ENCODE peak calls at places on chromosomes 1 and 21, in four cellular contexts. One of them, this sample, is unnamed.

GRCh38 chr1:184910596-184910995 is 63.7 kb downstream of the NIBAN1 start:
- DNase-seq in K562: no peak
- DNase-seq in fibroblast of lung: peak
- DNase-seq in CD4-positive, alpha-beta T cell: no peak
- DNase-seq in this sample: no peak

GRCh38 chr21:45341779-45342178 is 54.1 kb upstream of the POFUT2 start:
- DNase-seq in CD4-positive, alpha-beta T cell: no peak
- DNase-seq in fibroblast of lung: peak
- DNase-seq in K562: no peak
- DNase-seq in this sample: no peak

GRCh38 chr1:84862810-84863251 is 30.2 kb downstream of the LPAR3 start:
- DNase-seq in fibroblast of lung: no peak
- DNase-seq in K562: no peak
- DNase-seq in CD4-positive, alpha-beta T cell: peak
- DNase-seq in this sample: no peak

GRCh38 chr1:47709302-47710074 is 271.6 kb downstream of the FOXD2 start:
- DNase-seq in CD4-positive, alpha-beta T cell: no peak
- DNase-seq in fibroblast of lung: no peak
- DNase-seq in K562: peak
- DNase-seq in this sample: no peak

GRCh38 chr1:59678809-59679228 is 135.9 kb upstream of the HOOK1 start:
- DNase-seq in K562: no peak
- DNase-seq in CD4-positive, alpha-beta T cell: no peak
- DNase-seq in fibroblast of lung: peak
- DNase-seq in this sample: no peak

GRCh38 chr1:6962390-6962955 is 177.2 kb downstream of the CAMTA1 start:
- DNase-seq in CD4-positive, alpha-beta T cell: no peak
- DNase-seq in K562: peak
- DNase-seq in fibroblast of lung: peak
- DNase-seq in this sample: no peak

GRCh38 chr1:90593312-90593711 is 123.8 kb downstream of the BARHL2 start:
- DNase-seq in fibroblast of lung: no peak
- DNase-seq in K562: no peak
- DNase-seq in CD4-positive, alpha-beta T cell: no peak
- DNase-seq in this sample: no peak

GRCh38 chr1:40392206-40392605 is 18.7 kb downstream of the SMAP2 start:
- DNase-seq in CD4-positive, alpha-beta T cell: no peak
- DNase-seq in fibroblast of lung: peak
- DNase-seq in K562: no peak
- DNase-seq in this sample: no peak

GRCh38 chr1:116743535-116743934 is 10.7 kb upstream of the CD2 start:
- DNase-seq in K562: no peak
- DNase-seq in CD4-positive, alpha-beta T cell: no peak
- DNase-seq in fibroblast of lung: peak
- DNase-seq in this sample: no peak

GRCh38 chr1:174815036-174815435 is 184.7 kb upstream of the CACYBP start:
- DNase-seq in K562: no peak
- DNase-seq in fibroblast of lung: peak
- DNase-seq in CD4-positive, alpha-beta T cell: no peak
- DNase-seq in this sample: no peak

GRCh38 chr1:57163332-57163731 is 197.5 kb upstream of the C8B start:
- DNase-seq in K562: no peak
- DNase-seq in fibroblast of lung: no peak
- DNase-seq in CD4-positive, alpha-beta T cell: no peak
- DNase-seq in this sample: no peak

GRCh38 chr1:12184008-12184681 is 17.4 kb downstream of the TNFRSF1B start:
- DNase-seq in K562: peak
- DNase-seq in fibroblast of lung: peak
- DNase-seq in CD4-positive, alpha-beta T cell: no peak
- DNase-seq in this sample: no peak

GRCh38 chr1:232377494-232377770 is 252.5 kb downstream of the SIPA1L2 start:
- DNase-seq in CD4-positive, alpha-beta T cell: no peak
- DNase-seq in fibroblast of lung: peak
- DNase-seq in K562: no peak
- DNase-seq in this sample: no peak

GRCh38 chr1:54341763-54342162 is 64.4 kb downstream of the SSBP3 start:
- DNase-seq in K562: no peak
- DNase-seq in fibroblast of lung: no peak
- DNase-seq in CD4-positive, alpha-beta T cell: no peak
- DNase-seq in this sample: no peak

GRCh38 chr1:152741656-152742055 is 16.2 kb upstream of the KPRP start:
- DNase-seq in fibroblast of lung: no peak
- DNase-seq in K562: no peak
- DNase-seq in CD4-positive, alpha-beta T cell: no peak
- DNase-seq in this sample: no peak

GRCh38 chr1:90067194-90067593 is 72.3 kb downstream of the ZNF326 start:
- DNase-seq in CD4-positive, alpha-beta T cell: no peak
- DNase-seq in K562: no peak
- DNase-seq in fibroblast of lung: no peak
- DNase-seq in this sample: no peak

GRCh38 chr1:81781749-81782148 is 19.0 kb upstream of the ADGRL2 start:
- DNase-seq in K562: no peak
- DNase-seq in fibroblast of lung: no peak
- DNase-seq in CD4-positive, alpha-beta T cell: no peak
- DNase-seq in this sample: no peak

GRCh38 chr21:28906236-28906635 is 86.4 kb downstream of the LTN1 start:
- DNase-seq in CD4-positive, alpha-beta T cell: no peak
- DNase-seq in fibroblast of lung: no peak
- DNase-seq in K562: no peak
- DNase-seq in this sample: no peak

GRCh38 chr1:68485431-68486022 is 11.4 kb downstream of the DEPDC1 start:
- DNase-seq in CD4-positive, alpha-beta T cell: no peak
- DNase-seq in K562: no peak
- DNase-seq in fibroblast of lung: no peak
- DNase-seq in this sample: no peak
- TF ChIP-seq CTCF in CD4-positive, alpha-beta T cell: no peak
- TF ChIP-seq CTCF in K562: no peak
- TF ChIP-seq CTCF in fibroblast of lung: no peak
- TF ChIP-seq CTCF in this sample: no peak

GRCh38 chr1:222643937-222644648 is 26.2 kb downstream of the MIA3 start:
- DNase-seq in CD4-positive, alpha-beta T cell: peak
- DNase-seq in K562: peak
- DNase-seq in fibroblast of lung: peak
- DNase-seq in this sample: peak
- TF ChIP-seq CTCF in CD4-positive, alpha-beta T cell: no peak
- TF ChIP-seq CTCF in K562: no peak
- TF ChIP-seq CTCF in fibroblast of lung: no peak
- TF ChIP-seq CTCF in this sample: no peak

GRCh38 chr1:3968851-3969250 is 68.8 kb upstream of the C1orf174 start:
- DNase-seq in fibroblast of lung: no peak
- DNase-seq in K562: no peak
- DNase-seq in CD4-positive, alpha-beta T cell: no peak
- DNase-seq in this sample: no peak

GRCh38 chr1:3963554-3963953 is 63.5 kb upstream of the C1orf174 start:
- DNase-seq in CD4-positive, alpha-beta T cell: no peak
- DNase-seq in K562: no peak
- DNase-seq in fibroblast of lung: no peak
- DNase-seq in this sample: no peak

DNA sequence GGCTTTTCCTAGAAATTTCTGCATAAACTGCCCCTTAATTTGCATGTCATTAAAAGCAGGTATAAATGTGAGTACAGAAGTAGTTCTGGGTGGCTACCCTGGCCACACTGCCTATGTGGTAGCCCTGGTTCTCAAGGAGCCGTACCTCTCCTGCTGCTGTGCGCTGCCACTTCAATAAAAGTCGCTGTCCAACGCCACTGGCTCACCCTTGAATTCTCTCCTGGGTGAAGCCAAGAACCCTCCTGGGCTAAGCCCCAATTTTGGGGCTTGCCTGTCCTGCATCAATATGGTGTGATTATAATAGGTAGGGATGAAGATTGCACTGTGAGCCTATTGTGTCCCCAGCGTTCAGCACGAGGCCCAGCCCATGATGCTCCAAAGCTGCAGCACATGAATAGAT is 65.6 kb upstream of the C1orf174 start:
- DNase-seq in fibroblast of lung: no peak
- DNase-seq in CD4-positive, alpha-beta T cell: no peak
- DNase-seq in K562: no peak
- DNase-seq in this sample: no peak
- TF ChIP-seq CTCF in fibroblast of lung: no peak
- TF ChIP-seq CTCF in CD4-positive, alpha-beta T cell: no peak
- TF ChIP-seq CTCF in K562: no peak
- TF ChIP-seq CTCF in this sample: no peak

DNA sequence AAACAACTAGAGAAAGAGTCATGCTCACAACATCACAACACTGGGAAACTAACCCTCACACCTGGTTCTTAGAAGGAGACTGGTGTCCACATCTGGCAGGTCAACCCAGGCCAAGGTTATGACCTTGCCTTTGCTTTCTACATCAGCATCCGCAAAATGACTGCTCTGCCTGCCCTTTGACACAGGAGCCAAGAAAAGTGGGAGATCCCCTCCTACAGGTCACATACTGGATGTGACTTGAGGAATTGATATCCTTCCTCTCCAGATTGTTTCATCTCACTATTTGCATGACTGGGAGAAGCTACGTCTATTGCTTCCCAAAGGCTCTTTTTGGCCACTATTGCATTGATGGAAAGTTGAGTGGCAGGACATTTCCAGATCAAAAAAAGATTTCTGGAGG is 115.5 kb downstream of the MIS18A start:
- DNase-seq in fibroblast of lung: no peak
- DNase-seq in CD4-positive, alpha-beta T cell: no peak
- DNase-seq in K562: no peak
- DNase-seq in this sample: no peak
- TF ChIP-seq CTCF in fibroblast of lung: no peak
- TF ChIP-seq CTCF in CD4-positive, alpha-beta T cell: no peak
- TF ChIP-seq CTCF in K562: no peak
- TF ChIP-seq CTCF in this sample: no peak

GRCh38 chr1:83581747-83582146 is 417.2 kb downstream of the TTLL7 start:
- DNase-seq in K562: no peak
- DNase-seq in fibroblast of lung: no peak
- DNase-seq in CD4-positive, alpha-beta T cell: no peak
- DNase-seq in this sample: no peak

GRCh38 chr1:83588140-83588539 is 410.8 kb downstream of the TTLL7 start:
- DNase-seq in CD4-positive, alpha-beta T cell: no peak
- DNase-seq in fibroblast of lung: no peak
- DNase-seq in K562: no peak
- DNase-seq in this sample: no peak

GRCh38 chr1:83583351-83584014 is 415.4 kb downstream of the TTLL7 start:
- DNase-seq in K562: no peak
- DNase-seq in CD4-positive, alpha-beta T cell: peak
- DNase-seq in fibroblast of lung: no peak
- DNase-seq in this sample: no peak
- TF ChIP-seq CTCF in K562: no peak
- TF ChIP-seq CTCF in CD4-positive, alpha-beta T cell: peak
- TF ChIP-seq CTCF in fibroblast of lung: no peak
- TF ChIP-seq CTCF in this sample: no peak

DNA sequence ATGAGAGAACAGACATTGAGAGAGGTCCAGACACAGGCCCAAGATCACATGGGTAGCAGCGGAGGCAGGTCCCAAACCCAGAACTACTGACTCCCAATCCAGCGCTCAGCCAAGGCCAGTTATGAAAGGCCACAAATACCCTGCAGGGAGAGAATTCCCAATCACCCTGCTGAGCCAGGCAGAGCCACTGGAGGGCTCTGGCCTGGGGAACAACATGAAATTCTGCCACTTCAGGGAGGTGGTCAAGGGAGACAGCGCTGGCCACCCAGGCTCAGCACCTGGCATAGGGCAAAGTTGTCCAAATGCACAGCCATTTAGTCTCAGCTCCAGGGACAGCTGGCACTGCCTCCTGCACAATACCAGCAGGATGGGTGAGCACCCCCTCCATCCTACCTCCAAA is 27.5 kb downstream of the SLC9A1 start:
- DNase-seq in fibroblast of lung: no peak
- DNase-seq in K562: no peak
- DNase-seq in CD4-positive, alpha-beta T cell: no peak
- DNase-seq in this sample: no peak
- TF ChIP-seq CTCF in fibroblast of lung: no peak
- TF ChIP-seq CTCF in K562: no peak
- TF ChIP-seq CTCF in CD4-positive, alpha-beta T cell: no peak
- TF ChIP-seq CTCF in this sample: no peak